ENCODE peak calls at places on chromosomes 13 and 19, in five cellular contexts. P is B cell, Y is spleen, S is HFFc6, A is tibial nerve. O is an unnamed sample.

GRCh38 chr19:17075860-17076538 is 422 bp downstream of the MYO9B start:
- DNase-seq in P (peak), Y (peak), S (no peak), A (no peak), O (peak)

GRCh38 chr13:62327367-62327766 is 911.7 kb upstream of the PCDH20 start:
- DNase-seq in P (no peak), Y (no peak), S (no peak), A (no peak), O (no peak)

GRCh38 chr13:84542348-84542747 is 660.1 kb upstream of the SLITRK1 start:
- DNase-seq in P (no peak), Y (no peak), S (no peak), A (no peak), O (no peak)

GRCh38 chr13:78806457-78806856 is 147.5 kb upstream of the OBI1 start:
- DNase-seq in P (no peak), Y (no peak), S (peak), A (no peak), O (no peak)

GRCh38 chr13:81379183-81379582 is 1038.3 kb upstream of the SPRY2 start:
- DNase-seq in P (no peak), Y (no peak), S (no peak), A (no peak), O (no peak)

GRCh38 chr19:7415163-7415856 is 66.6 kb downstream of the ARHGEF18 start:
- DNase-seq in P (no peak), Y (no peak), S (no peak), A (no peak), O (no peak)

GRCh38 chr13:44106231-44107152 is 226.8 kb downstream of the LACC1 start:
- DNase-seq in P (no peak), Y (no peak), S (no peak), A (peak), O (no peak)

GRCh38 chr13:92761710-92762109 is 464.9 kb upstream of the GPC6 start:
- DNase-seq in P (no peak), Y (no peak), S (no peak), A (no peak), O (no peak)

GRCh38 chr19:30870861-30871260 is 478.4 kb downstream of the TSHZ3 start:
- DNase-seq in P (no peak), Y (no peak), S (no peak), A (no peak), O (no peak)

GRCh38 chr13:30346789-30347167 is 39.4 kb upstream of the KATNAL1 start:
- DNase-seq in P (no peak), Y (peak), S (no peak), A (no peak), O (no peak)
- TF ChIP-seq CTCF in P (no peak), Y (no peak), S (no peak), A (no peak), O (no peak)

GRCh38 chr13:37270206-37271001 is 164.9 kb upstream of the CSNK1A1L start:
- DNase-seq in P (no peak), Y (no peak), S (no peak), A (no peak), O (no peak)
- TF ChIP-seq CTCF in P (no peak), Y (no peak), S (peak), A (no peak), O (no peak)

DNA sequence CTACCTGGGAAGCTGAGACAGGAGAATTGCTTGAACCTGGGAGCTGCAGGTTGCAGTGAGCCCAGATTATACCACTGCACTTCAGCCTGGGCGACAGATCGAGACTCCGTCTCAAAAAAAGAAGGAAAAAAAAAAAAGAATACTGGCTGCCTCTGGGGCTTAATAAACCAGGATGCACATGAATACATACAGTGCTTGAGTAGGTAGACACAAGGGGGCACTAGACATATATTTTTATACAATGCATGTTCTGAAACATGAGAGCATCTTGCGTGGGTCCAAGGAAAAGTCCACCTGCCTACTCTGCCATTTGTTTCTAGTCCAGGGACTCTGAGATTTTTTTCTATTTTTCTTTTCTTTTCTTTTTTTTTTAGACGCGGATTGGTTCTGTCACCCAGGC is 31.2 kb downstream of the KEAP1 start:
- DNase-seq in P (no peak), Y (no peak), S (peak), A (no peak), O (peak)
- TF ChIP-seq CTCF in P (peak), Y (no peak), S (peak), A (peak), O (peak)

GRCh38 chr13:66663206-66663605 is 566.9 kb downstream of the PCDH9 start:
- DNase-seq in P (no peak), Y (no peak), S (no peak), A (no peak), O (no peak)

GRCh38 chr13:66657165-66657895 is 572.8 kb downstream of the PCDH9 start:
- DNase-seq in P (no peak), Y (no peak), S (peak), A (peak), O (no peak)

GRCh38 chr13:66659291-66660012 is 570.7 kb downstream of the PCDH9 start:
- DNase-seq in P (no peak), Y (no peak), S (no peak), A (no peak), O (no peak)

GRCh38 chr13:66661336-66661735 is 568.8 kb downstream of the PCDH9 start:
- DNase-seq in P (no peak), Y (no peak), S (no peak), A (no peak), O (no peak)

GRCh38 chr13:66660013-66660804 is 569.9 kb downstream of the PCDH9 start:
- DNase-seq in P (no peak), Y (no peak), S (peak), A (no peak), O (no peak)
- TF ChIP-seq CTCF in P (no peak), Y (no peak), S (no peak), A (no peak), O (no peak)

DNA sequence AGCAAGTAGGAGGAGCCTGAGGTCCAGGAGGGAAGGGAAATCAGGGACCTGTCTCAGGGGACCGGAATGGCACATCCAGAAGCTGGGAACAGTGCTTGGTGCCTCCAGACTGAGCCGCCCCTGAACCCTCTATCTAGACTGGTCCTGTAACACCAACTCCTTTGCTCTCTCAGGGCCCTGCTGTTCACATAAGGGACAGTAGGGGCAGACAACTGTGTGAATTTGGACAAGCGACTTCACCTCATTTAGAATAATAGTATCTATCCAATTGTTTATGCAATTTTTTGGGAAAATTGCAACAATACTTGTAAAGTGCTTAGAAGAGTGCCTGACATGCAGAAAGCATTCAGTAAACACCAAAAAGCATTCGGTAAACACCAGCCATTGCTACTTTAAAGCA is 14.0 kb downstream of the SYMPK start:
- DNase-seq in P (no peak), Y (no peak), S (no peak), A (no peak), O (peak)
- TF ChIP-seq CTCF in P (peak), Y (no peak), S (peak), A (no peak), O (no peak)

DNA sequence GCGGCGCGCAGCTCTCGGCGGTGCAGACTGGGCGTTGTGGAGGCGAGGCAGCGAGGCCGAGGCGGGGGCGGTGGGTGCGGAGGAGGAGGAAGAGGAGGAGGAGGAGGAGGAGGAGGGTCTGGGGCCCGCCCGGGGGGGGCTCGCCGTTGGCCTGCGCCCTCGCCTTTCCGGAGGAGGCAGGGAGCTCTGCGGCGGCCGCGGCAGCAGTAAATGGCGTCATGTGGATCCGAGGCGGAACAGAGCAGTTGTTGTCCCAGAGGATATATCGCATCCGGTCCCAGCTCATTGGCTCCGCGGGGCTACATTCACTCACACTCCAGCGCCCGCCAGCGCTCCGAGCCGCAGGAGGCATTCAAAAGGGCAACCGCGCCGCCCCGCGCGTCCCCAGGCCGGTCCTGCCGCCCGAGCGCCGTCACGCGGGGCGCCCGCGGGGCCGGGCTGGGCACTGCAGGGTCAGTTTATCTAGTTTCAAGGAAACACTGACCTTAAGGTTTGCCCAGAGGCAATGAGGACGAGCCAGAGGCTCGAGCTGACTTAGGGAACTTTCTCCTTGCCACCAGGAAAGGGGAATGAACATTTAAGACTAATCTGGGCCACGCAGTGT is at the start of gene SPRY2:
- DNase-seq in P (peak), Y (peak), S (peak), A (peak), O (peak)
- TF ChIP-seq CTCF in P (no peak), Y (peak), S (peak), A (no peak), O (no peak)

DNA sequence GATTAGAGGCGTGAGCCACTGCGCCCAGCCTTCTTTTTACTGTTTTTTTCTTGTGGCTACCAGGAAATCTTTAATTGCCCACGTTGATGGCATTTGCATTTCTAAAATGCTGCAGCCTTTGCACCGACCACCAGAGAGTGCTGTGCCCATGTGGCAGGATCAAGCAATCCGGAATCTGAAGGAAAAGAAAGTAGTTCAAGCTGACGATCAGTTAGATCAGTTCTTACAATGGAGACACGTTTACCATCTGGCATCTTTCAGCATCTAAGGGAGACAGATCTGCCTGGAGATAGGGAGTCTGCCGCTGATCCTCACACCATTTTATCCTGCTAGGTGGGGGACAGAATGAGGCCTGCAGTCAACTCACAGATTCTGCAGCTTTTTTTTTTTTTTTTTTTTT is 19.9 kb downstream of the TINCR start:
- DNase-seq in P (no peak), Y (no peak), S (peak), A (no peak), O (peak)
- TF ChIP-seq CTCF in P (no peak), Y (peak), S (peak), A (no peak), O (peak)

DNA sequence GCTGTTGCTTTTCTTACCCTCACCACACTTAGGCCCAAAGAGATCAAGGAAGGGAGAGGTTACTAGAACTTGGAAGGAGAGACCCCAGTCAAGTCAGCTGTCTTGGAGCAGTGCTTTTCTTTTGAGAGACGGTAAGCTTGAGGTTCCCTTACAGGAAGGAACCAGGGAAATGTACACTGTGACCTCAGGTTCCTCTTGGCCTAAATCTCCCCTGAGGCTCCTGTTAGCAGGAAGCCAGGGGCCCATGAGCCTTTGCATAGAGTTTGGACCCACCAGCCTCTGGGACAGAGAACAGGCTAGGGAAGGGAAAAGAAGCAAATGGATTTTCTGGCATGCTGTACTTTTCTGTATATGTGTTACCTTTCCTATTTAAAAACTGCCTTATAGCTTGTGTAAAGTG is 5.9 kb upstream of the GPR18 start:
- DNase-seq in P (no peak), Y (no peak), S (no peak), A (no peak), O (no peak)
- TF ChIP-seq CTCF in P (no peak), Y (no peak), S (no peak), A (no peak), O (no peak)

O was measured in activated CD8-positive, alpha-beta T cell treated with anti-CD3 and anti-CD28 coated beads for 36 hours.